ENCODE peak calls at places on chromosomes 16 and 17, in four cellular contexts. N is mucosa of gallbladder; I is HT-29; E is stimulated activated CD4-positive, alpha-beta T cell treated with anti-CD3 and anti-CD28 coated beads, Interleukin-4, amount 100 ng/mL, for 4 hours. F is an unnamed sample.

GRCh38 chr17:75844530-75845057 is 390 bp upstream of the UNC13D start:
- DNase-seq in N (peak; percentile 85), I (peak; percentile 95), E (no peak), F (no peak)

GRCh38 chr16:56614549-56614991 is 6.2 kb downstream of the MT2A start:
- DNase-seq in N (no peak), I (no peak), E (no peak), F (no peak)

GRCh38 chr17:55731586-55732250 is 9.1 kb upstream of the TMEM100 start:
- DNase-seq in N (peak; percentile 35), I (no peak), E (no peak), F (no peak)

GRCh38 chr16:65315004-65315398 is 193.1 kb upstream of the CDH11 start:
- DNase-seq in N (peak; percentile 28), I (no peak), E (no peak), F (no peak)

GRCh38 chr16:82748026-82748425 is 121.3 kb downstream of the CDH13 start:
- DNase-seq in N (no peak), I (peak; percentile 3), E (no peak), F (no peak)

GRCh38 chr16:23710008-23710407 is 3.0 kb downstream of the ERN2 start:
- DNase-seq in N (no peak), I (no peak), E (no peak), F (no peak)

GRCh38 chr16:4323071-4323844 is 7.4 kb downstream of the GLIS2 start:
- DNase-seq in N (no peak), I (peak; percentile 74), E (no peak), F (no peak)

GRCh38 chr16:89315791-89316581 is 98.5 kb downstream of the ZNF778 start:
- DNase-seq in N (peak; percentile 56), I (peak; percentile 56), E (peak; percentile 79), F (peak; percentile 62)

GRCh38 chr17:76233588-76234353 is 6.5 kb downstream of the RNF157 start:
- DNase-seq in N (no peak), I (no peak), E (no peak), F (no peak)

GRCh38 chr17:57925361-57925990 is 29.7 kb downstream of the CUEDC1 start:
- DNase-seq in N (no peak), I (no peak), E (no peak), F (no peak)

GRCh38 chr16:30519120-30520049 is 7.0 kb downstream of the ZNF768 start:
- DNase-seq in N (no peak), I (no peak), E (no peak), F (no peak)

GRCh38 chr17:30905742-30906100 is 317 bp downstream of the TEFM start:
- DNase-seq in N (no peak), I (peak; percentile 19), E (no peak), F (no peak)

GRCh38 chr17:82065638-82066303 is at the start of gene DUS1L:
- DNase-seq in N (peak; percentile 53), I (no peak), E (peak; percentile 62), F (peak; percentile 64)

GRCh38 chr17:66897141-66897540 is 62.2 kb downstream of the CACNG5 start:
- DNase-seq in N (no peak), I (no peak), E (no peak), F (no peak)

GRCh38 chr17:34852614-34853013 is 108.6 kb downstream of the CCT6B start:
- DNase-seq in N (no peak), I (peak; percentile 25), E (no peak), F (no peak)